ENCODE peak calls at places on chromosomes 6 and 20, in five cellular contexts. M is D341Med, V is NAMALWA, T is nephron progenitor cell, Y is psoas muscle. P is an unnamed sample.
A peak's percentile ranks its signal among the peaks of the same experiment; 100 is the strongest.

GRCh38 chr6:135411339-135411738 is 86.2 kb downstream of the AHI1 start:
- DNase-seq in M (peak; percentile 17), V (peak; percentile 21), T (no peak), Y (no peak), P (no peak)

GRCh38 chr6:169190144-169190584 is 63.5 kb downstream of the THBS2 start:
- DNase-seq in M (no peak), V (no peak), T (no peak), Y (peak; percentile 85), P (no peak)

GRCh38 chr20:61640171-61640570 is 388.1 kb downstream of the CDH4 start:
- DNase-seq in M (no peak), V (no peak), T (no peak), Y (no peak), P (no peak)

GRCh38 chr6:84072452-84072997 is 39.0 kb downstream of the MRAP2 start:
- DNase-seq in M (no peak), V (no peak), T (no peak), Y (no peak), P (no peak)

GRCh38 chr6:11812951-11813350 is 34.3 kb upstream of the ADTRP start:
- DNase-seq in M (no peak), V (no peak), T (no peak), Y (no peak), P (no peak)

GRCh38 chr20:63941282-63942060 is 14.7 kb downstream of the UCKL1 start:
- DNase-seq in M (no peak), V (peak; percentile 47), T (no peak), Y (peak; percentile 80), P (no peak)

GRCh38 chr6:111591901-111592461 is 13.7 kb downstream of the TRAF3IP2 start:
- DNase-seq in M (no peak), V (no peak), T (no peak), Y (no peak), P (no peak)

GRCh38 chr20:967796-968742 is 34.0 kb downstream of the RSPO4 start:
- DNase-seq in M (no peak), V (peak; percentile 81), T (no peak), Y (no peak), P (peak; percentile 81)

GRCh38 chr20:51985013-51985415 is 182.7 kb upstream of the SALL4 start:
- DNase-seq in M (no peak), V (no peak), T (no peak), Y (no peak), P (no peak)

GRCh38 chr6:38149526-38149925 is 330.0 kb downstream of the ZFAND3 start:
- DNase-seq in M (peak; percentile 72), V (no peak), T (no peak), Y (no peak), P (no peak)

GRCh38 chr20:45892049-45892816 is 1.1 kb downstream of the CTSA start:
- DNase-seq in M (peak; percentile 68), V (no peak), T (no peak), Y (no peak), P (no peak)

GRCh38 chr6:89352329-89353117 is at the start of gene UBE2J1:
- DNase-seq in M (peak; percentile 85), V (peak; percentile 75), T (peak; percentile 89), Y (peak; percentile 97), P (peak; percentile 85)

GRCh38 chr6:7765575-7766325 is 39.9 kb downstream of the BMP6 start:
- DNase-seq in M (no peak), V (no peak), T (no peak), Y (peak; percentile 60), P (no peak)

GRCh38 chr6:139131736-139132285 is 3.1 kb upstream of the HECA start:
- DNase-seq in M (no peak), V (no peak), T (no peak), Y (no peak), P (peak; percentile 75)

GRCh38 chr6:52288216-52288615 is 3.7 kb upstream of the MCM3 start:
- DNase-seq in M (no peak), V (no peak), T (no peak), Y (no peak), P (no peak)

GRCh38 chr20:39264506-39265172 is 302.5 kb downstream of the DHX35 start:
- DNase-seq in M (peak; percentile 59), V (peak; percentile 52), T (peak; percentile 70), Y (peak; percentile 74), P (peak; percentile 76)

GRCh38 chr6:14953806-14954205 is 292.1 kb upstream of the JARID2 start:
- DNase-seq in M (peak; percentile 86), V (no peak), T (no peak), Y (no peak), P (no peak)

GRCh38 chr6:134621858-134622257 is 303.9 kb upstream of the SGK1 start:
- DNase-seq in M (no peak), V (no peak), T (no peak), Y (no peak), P (no peak)

GRCh38 chr6:115740907-115741306 is 319.8 kb downstream of the FRK start:
- DNase-seq in M (no peak), V (no peak), T (no peak), Y (no peak), P (no peak)

GRCh38 chr20:34010405-34010895 is 16.7 kb downstream of the RALY start:
- DNase-seq in M (no peak), V (no peak), T (no peak), Y (no peak), P (no peak)

GRCh38 chr6:96939019-96939805 is 14.7 kb downstream of the KLHL32 start:
- DNase-seq in M (no peak), V (no peak), T (no peak), Y (no peak), P (no peak)

GRCh38 chr6:164039954-164040375 is 625.4 kb downstream of the QKI start:
- DNase-seq in M (no peak), V (no peak), T (no peak), Y (peak; percentile 82), P (no peak)

GRCh38 chr6:112362827-112363565 is 15.9 kb downstream of the RFPL4B start:
- DNase-seq in M (no peak), V (no peak), T (no peak), Y (no peak), P (no peak)

GRCh38 chr6:66605971-66606370 is 898.9 kb upstream of the EYS start:
- DNase-seq in M (no peak), V (no peak), T (no peak), Y (no peak), P (no peak)

GRCh38 chr20:25273046-25273445 is 25.2 kb downstream of the PYGB start:
- DNase-seq in M (peak; percentile 65), V (no peak), T (no peak), Y (peak; percentile 48), P (no peak)

GRCh38 chr6:3139090-3139903 is 18.0 kb downstream of the TUBB2A start:
- DNase-seq in M (no peak), V (peak; percentile 71), T (no peak), Y (peak; percentile 81), P (no peak)

GRCh38 chr20:46808565-46808964 is 86.1 kb upstream of the EYA2 start:
- DNase-seq in M (no peak), V (no peak), T (no peak), Y (no peak), P (no peak)

GRCh38 chr20:35055445-35056276 is 36.9 kb downstream of the TRPC4AP start:
- DNase-seq in M (no peak), V (no peak), T (no peak), Y (no peak), P (no peak)

GRCh38 chr6:34274129-34274528 is 25.3 kb upstream of the SMIM29 start:
- DNase-seq in M (no peak), V (no peak), T (no peak), Y (no peak), P (no peak)

GRCh38 chr6:5190467-5190866 is 70.3 kb downstream of the LYRM4 start:
- DNase-seq in M (no peak), V (no peak), T (no peak), Y (no peak), P (no peak)

GRCh38 chr6:14178083-14178445 is 60.5 kb downstream of the CD83 start:
- DNase-seq in M (no peak), V (no peak), T (no peak), Y (no peak), P (no peak)

GRCh38 chr6:101689695-101690094 is 296.2 kb downstream of the GRIK2 start:
- DNase-seq in M (no peak), V (no peak), T (no peak), Y (no peak), P (no peak)

GRCh38 chr20:63310265-63310971 is 17.4 kb downstream of the COL20A1 start:
- DNase-seq in M (no peak), V (peak; percentile 9), T (no peak), Y (no peak), P (no peak)

GRCh38 chr6:81697564-81697963 is 54.9 kb downstream of the TENT5A start:
- DNase-seq in M (no peak), V (no peak), T (no peak), Y (no peak), P (no peak)

GRCh38 chr6:120816862-120817261 is 517.4 kb downstream of the TBC1D32 start:
- DNase-seq in M (no peak), V (no peak), T (no peak), Y (no peak), P (no peak)

GRCh38 chr6:89356644-89357043 is 4.1 kb upstream of the UBE2J1 start:
- DNase-seq in M (no peak), V (peak; percentile 80), T (no peak), Y (no peak), P (no peak)

GRCh38 chr6:48111575-48111974 is 578 bp upstream of the PTCHD4 start:
- DNase-seq in M (no peak), V (no peak), T (no peak), Y (no peak), P (no peak)

GRCh38 chr20:8616792-8617191 is 452.1 kb upstream of the PLCB4 start:
- DNase-seq in M (no peak), V (no peak), T (no peak), Y (no peak), P (no peak)

GRCh38 chr6:158869010-158869603 is 49.9 kb upstream of the EZR start:
- DNase-seq in M (no peak), V (peak; percentile 94), T (peak; percentile 12), Y (no peak), P (peak; percentile 61)

GRCh38 chr6:166851426-166851825 is 104.9 kb downstream of the RNASET2 start:
- DNase-seq in M (no peak), V (no peak), T (no peak), Y (no peak), P (no peak)